ENCODE peak calls at places on chromosome X, in five cellular contexts. M is tibial nerve, W is astrocyte of the spinal cord, V is GM13977, R is hepatocyte. F is an unnamed sample.

GRCh38 chrX:121831601-121832000 is 784.2 kb downstream of the GLUD2 start:
- DNase-seq in R (no peak), V (no peak), M (no peak), W (peak), F (no peak)

GRCh38 chrX:3540105-3540504 is 173.3 kb downstream of the PRKX start:
- DNase-seq in W (no peak), M (no peak), R (no peak), V (no peak), F (no peak)

GRCh38 chrX:97168646-97169045 is 284.9 kb downstream of the RPA4 start:
- DNase-seq in R (no peak), M (no peak), W (no peak), V (no peak), F (no peak)

GRCh38 chrX:46831620-46832327 is 5.1 kb upstream of the RP2 start:
- DNase-seq in M (no peak), R (no peak), V (no peak), W (peak), F (no peak)

GRCh38 chrX:46574337-46574940 is 874 bp downstream of the CHST7 start:
- DNase-seq in R (no peak), W (no peak), V (peak), M (no peak), F (peak)

GRCh38 chrX:94051926-94052325 is 377.9 kb downstream of the FAM133A start:
- DNase-seq in V (no peak), W (no peak), M (no peak), R (no peak), F (no peak)

GRCh38 chrX:7435822-7436221 is 287.9 kb upstream of the PUDP start:
- DNase-seq in V (no peak), M (no peak), W (no peak), R (no peak), F (no peak)

GRCh38 chrX:117992324-117992723 is 124.3 kb downstream of the KLHL13 start:
- DNase-seq in M (no peak), R (no peak), W (no peak), V (no peak), F (no peak)

GRCh38 chrX:20620301-20620700 is 353.6 kb upstream of the RPS6KA3 start:
- DNase-seq in W (peak), V (no peak), M (no peak), R (no peak), F (no peak)

GRCh38 chrX:71632923-71633657 is 14.8 kb upstream of the CXCR3 start:
- DNase-seq in R (no peak), V (no peak), M (no peak), W (no peak), F (no peak)

GRCh38 chrX:40496728-40497127 is 84.0 kb upstream of the ATP6AP2 start:
- DNase-seq in M (no peak), R (peak), V (no peak), W (peak), F (no peak)

GRCh38 chrX:16643160-16643559 is 6.8 kb upstream of the S100G start:
- DNase-seq in M (no peak), W (no peak), V (no peak), R (no peak), F (no peak)

GRCh38 chrX:9530848-9531274 is 66.0 kb downstream of the TBL1X start:
- DNase-seq in W (peak), R (peak), V (peak), M (peak), F (peak)

GRCh38 chrX:63686878-63687714 is 97.9 kb downstream of the ARHGEF9 start:
- DNase-seq in V (peak), R (peak), M (peak), W (peak), F (peak)

GRCh38 chrX:53918697-53919096 is 125.6 kb downstream of the PHF8 start:
- DNase-seq in R (no peak), M (no peak), W (no peak), V (no peak), F (no peak)

GRCh38 chrX:70988425-70988824 is 57.5 kb upstream of the SLC7A3 start:
- DNase-seq in M (no peak), R (no peak), V (no peak), W (no peak), F (no peak)

GRCh38 chrX:131010186-131010585 is 48.0 kb upstream of the ARHGAP36 start:
- DNase-seq in M (no peak), R (no peak), W (no peak), V (no peak), F (no peak)
- TF ChIP-seq CTCF in M (no peak), R (no peak), W (no peak), V (no peak), F (no peak)

GRCh38 chrX:39263946-39264483 is 462.8 kb downstream of the MID1IP1 start:
- DNase-seq in M (no peak), R (no peak), V (no peak), W (no peak), F (peak)

GRCh38 chrX:39258331-39258730 is 457.1 kb downstream of the MID1IP1 start:
- DNase-seq in W (no peak), R (no peak), V (no peak), M (no peak), F (no peak)

GRCh38 chrX:39262641-39263040 is 461.4 kb downstream of the MID1IP1 start:
- DNase-seq in V (no peak), R (no peak), M (no peak), W (no peak), F (no peak)

GRCh38 chrX:39260965-39261364 is 459.7 kb downstream of the MID1IP1 start:
- DNase-seq in R (no peak), M (no peak), W (no peak), V (no peak), F (no peak)

DNA sequence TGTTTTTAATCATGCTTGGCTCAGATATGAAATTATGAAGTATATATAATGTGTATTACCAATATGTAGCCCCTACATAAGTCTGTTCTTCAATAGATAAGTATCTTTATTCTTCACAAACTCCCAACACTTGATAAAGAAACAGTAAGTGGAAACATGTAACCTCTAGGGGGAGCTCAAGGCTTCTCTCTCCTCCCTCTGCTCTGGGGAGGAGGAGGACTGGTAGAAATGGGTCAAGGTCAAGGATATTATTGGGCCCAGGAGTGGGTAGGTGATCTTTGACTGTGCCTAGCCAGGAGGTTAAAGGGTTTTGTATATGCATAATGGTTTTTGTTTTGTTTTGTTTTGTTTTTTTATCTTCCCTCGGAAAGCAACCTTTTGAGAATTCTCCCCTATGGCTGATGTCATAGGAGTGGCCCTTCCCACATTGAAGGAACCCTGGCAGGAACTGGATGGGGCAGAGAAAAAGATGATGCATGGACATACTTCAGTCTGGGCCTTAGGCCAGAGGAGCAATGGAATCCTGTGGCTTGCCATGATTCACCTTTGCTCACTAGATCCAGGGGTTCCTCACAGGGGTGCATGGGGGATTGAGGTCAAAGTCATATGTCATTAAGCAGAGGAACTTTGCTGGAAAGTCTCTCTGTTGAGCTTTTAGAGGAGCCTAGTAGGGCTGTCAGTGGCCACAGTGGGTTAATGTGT is 460.3 kb downstream of the MID1IP1 start:
- DNase-seq in M (peak), R (peak), W (peak), V (peak), F (peak)
- TF ChIP-seq CTCF in M (peak), R (peak), W (peak), V (peak), F (peak)

GRCh38 chrX:10636851-10637250 is 16.5 kb upstream of the MID1 start:
- DNase-seq in M (no peak), R (no peak), W (no peak), V (no peak), F (no peak)

GRCh38 chrX:10634681-10635161 is 14.3 kb upstream of the MID1 start:
- DNase-seq in M (no peak), R (no peak), V (no peak), W (peak), F (no peak)

GRCh38 chrX:10633722-10634121 is 13.3 kb upstream of the MID1 start:
- DNase-seq in W (peak), M (peak), R (peak), V (no peak), F (no peak)

GRCh38 chrX:10631416-10632145 is 11.2 kb upstream of the MID1 start:
- DNase-seq in R (no peak), V (no peak), W (no peak), M (no peak), F (no peak)

DNA sequence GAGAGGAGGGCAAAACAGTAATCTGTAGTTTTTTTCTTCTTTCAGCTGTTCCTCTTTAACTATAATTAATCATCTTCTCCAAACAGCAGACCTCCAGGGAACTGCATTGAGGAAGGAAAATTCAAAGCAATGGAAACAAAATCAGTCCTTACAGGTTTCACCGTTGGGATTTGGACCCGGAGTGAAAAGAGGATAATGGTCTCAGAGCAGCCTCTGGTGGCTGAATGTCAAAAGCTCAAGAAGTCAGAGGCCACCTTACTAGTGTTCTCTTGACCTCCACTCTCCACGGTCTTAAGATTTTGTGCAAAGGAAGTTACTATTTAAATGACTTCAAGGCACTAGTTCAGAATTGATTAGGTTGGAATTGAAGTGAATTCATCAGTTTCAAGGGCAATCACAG is 16.0 kb upstream of the MID1 start:
- DNase-seq in R (peak), M (peak), W (peak), V (no peak), F (no peak)
- TF ChIP-seq CTCF in R (peak), M (peak), W (peak), V (peak), F (no peak)

GRCh38 chrX:108022491-108023089 is 22.3 kb upstream of the VSIG1 start:
- DNase-seq in W (no peak), M (no peak), R (no peak), V (no peak), F (peak)
- TF ChIP-seq CTCF in W (no peak), M (no peak), R (no peak), V (no peak), F (no peak)

GRCh38 chrX:147832707-147833348 is 78.9 kb upstream of the FMR1 start:
- DNase-seq in V (peak), R (no peak), M (no peak), W (no peak), F (no peak)

DNA sequence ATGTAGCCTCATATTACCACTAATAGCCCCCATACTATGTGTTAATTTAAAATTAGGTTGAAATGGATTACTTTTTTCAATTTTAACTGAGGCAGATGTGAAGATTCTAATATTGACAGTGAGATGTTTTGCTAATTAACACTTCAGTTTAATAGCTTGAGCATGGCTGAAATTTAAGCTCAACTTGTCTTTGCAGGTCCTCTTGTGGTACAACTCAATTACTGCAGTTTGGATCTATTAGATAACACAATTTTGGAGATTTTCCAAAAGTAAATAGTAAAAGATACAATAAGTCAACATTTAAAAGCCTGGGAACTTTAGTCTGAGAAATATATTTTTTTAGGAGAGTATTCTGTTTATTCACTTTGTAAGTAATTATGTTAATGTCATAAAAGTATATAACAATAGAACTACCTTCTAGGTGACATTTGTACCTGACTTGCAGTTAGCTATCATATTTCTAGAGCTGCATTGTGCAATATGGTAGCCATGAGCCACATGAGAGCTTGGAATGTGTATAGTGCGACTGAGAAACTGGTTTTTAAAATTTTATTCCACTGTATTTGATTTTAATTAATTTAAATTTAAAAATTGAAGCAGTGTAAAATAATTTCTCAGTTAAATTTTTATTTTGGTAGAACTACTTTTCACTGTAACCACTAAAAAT is 73.1 kb upstream of the FMR1 start:
- DNase-seq in W (no peak), R (no peak), V (peak), M (no peak), F (no peak)
- TF ChIP-seq CTCF in W (peak), R (peak), V (peak), M (peak), F (peak)

GRCh38 chrX:106036716-106037115 is 1.8 kb downstream of the SERPINA7 start:
- DNase-seq in V (no peak), W (no peak), R (no peak), M (no peak), F (no peak)

GRCh38 chrX:106037835-106038473 is 573 bp downstream of the SERPINA7 start:
- DNase-seq in W (no peak), V (no peak), R (no peak), M (no peak), F (no peak)

GRCh38 chrX:106042296-106042695 is 3.8 kb upstream of the SERPINA7 start:
- DNase-seq in V (no peak), M (no peak), W (no peak), R (no peak), F (no peak)

GRCh38 chrX:106038625-106039024 is at the start of gene SERPINA7:
- DNase-seq in M (no peak), V (no peak), R (no peak), W (no peak), F (no peak)

GRCh38 chrX:106039920-106040319 is 1.4 kb upstream of the SERPINA7 start:
- DNase-seq in M (no peak), W (peak), V (no peak), R (peak), F (no peak)
- TF ChIP-seq CTCF in M (peak), W (peak), V (peak), R (peak), F (no peak)

F was measured in activated CD8-positive, alpha-beta T cell treated with anti-CD3 and anti-CD28 coated beads for 36 hours.